ENCODE peak calls at places on chromosomes 6 and 20, in four cellular contexts. One of them, this sample, is unnamed.

GRCh38 chr20:51121901-51122412 is 99.0 kb upstream of the KCNG1 start:
- DNase-seq in endodermal cell: peak; percentile 73
- DNase-seq in fibroblast of lung: peak; percentile 36
- DNase-seq in right lobe of liver: no peak
- DNase-seq in this sample: no peak

GRCh38 chr6:111122458-111123286 is 35.4 kb downstream of the SLC16A10 start:
- DNase-seq in right lobe of liver: no peak
- DNase-seq in endodermal cell: no peak
- DNase-seq in fibroblast of lung: no peak
- DNase-seq in this sample: no peak

GRCh38 chr6:104118274-104118673 is 741.4 kb downstream of the HACE1 start:
- DNase-seq in fibroblast of lung: peak; percentile 4
- DNase-seq in right lobe of liver: no peak
- DNase-seq in endodermal cell: no peak
- DNase-seq in this sample: no peak

GRCh38 chr6:163460307-163460782 is 45.8 kb downstream of the QKI start:
- DNase-seq in right lobe of liver: no peak
- DNase-seq in fibroblast of lung: peak; percentile 67
- DNase-seq in endodermal cell: peak; percentile 58
- DNase-seq in this sample: no peak

GRCh38 chr6:14510038-14510437 is 392.5 kb downstream of the CD83 start:
- DNase-seq in endodermal cell: no peak
- DNase-seq in right lobe of liver: no peak
- DNase-seq in fibroblast of lung: no peak
- DNase-seq in this sample: no peak

GRCh38 chr20:2314759-2315439 is 19.1 kb downstream of the TGM3 start:
- DNase-seq in endodermal cell: no peak
- DNase-seq in right lobe of liver: no peak
- DNase-seq in fibroblast of lung: peak; percentile 1
- DNase-seq in this sample: peak; percentile 17

GRCh38 chr20:51650685-51651134 is 108.2 kb upstream of the NFATC2 start:
- DNase-seq in right lobe of liver: no peak
- DNase-seq in endodermal cell: peak; percentile 32
- DNase-seq in fibroblast of lung: peak; percentile 60
- DNase-seq in this sample: no peak

GRCh38 chr20:46573234-46573633 is 22.8 kb upstream of the OCSTAMP start:
- DNase-seq in endodermal cell: peak; percentile 14
- DNase-seq in right lobe of liver: no peak
- DNase-seq in fibroblast of lung: no peak
- DNase-seq in this sample: no peak

GRCh38 chr6:17729223-17730077 is 22.7 kb upstream of the NUP153 start:
- DNase-seq in fibroblast of lung: no peak
- DNase-seq in right lobe of liver: no peak
- DNase-seq in endodermal cell: peak; percentile 31
- DNase-seq in this sample: no peak

GRCh38 chr6:104956663-104957294 is at the start of gene LIN28B:
- DNase-seq in right lobe of liver: no peak
- DNase-seq in endodermal cell: no peak
- DNase-seq in fibroblast of lung: no peak
- DNase-seq in this sample: no peak

GRCh38 chr20:55216525-55217242 is 741.3 kb downstream of the DOK5 start:
- DNase-seq in fibroblast of lung: no peak
- DNase-seq in right lobe of liver: no peak
- DNase-seq in endodermal cell: no peak
- DNase-seq in this sample: no peak

GRCh38 chr6:123622780-123623179 is 14.0 kb downstream of the TRDN start:
- DNase-seq in endodermal cell: no peak
- DNase-seq in fibroblast of lung: no peak
- DNase-seq in right lobe of liver: no peak
- DNase-seq in this sample: no peak

GRCh38 chr6:1798303-1798964 is 188.7 kb downstream of the FOXC1 start:
- DNase-seq in fibroblast of lung: no peak
- DNase-seq in endodermal cell: no peak
- DNase-seq in right lobe of liver: no peak
- DNase-seq in this sample: peak; percentile 56

GRCh38 chr6:162124710-162125435 is 602.7 kb downstream of the PRKN start:
- DNase-seq in endodermal cell: no peak
- DNase-seq in fibroblast of lung: no peak
- DNase-seq in right lobe of liver: no peak
- DNase-seq in this sample: no peak

GRCh38 chr20:14777571-14777970 is 440.2 kb upstream of the FLRT3 start:
- DNase-seq in endodermal cell: no peak
- DNase-seq in right lobe of liver: no peak
- DNase-seq in fibroblast of lung: no peak
- DNase-seq in this sample: no peak

GRCh38 chr6:31383149-31383548 is 20.2 kb upstream of the MICA start:
- DNase-seq in right lobe of liver: no peak
- DNase-seq in fibroblast of lung: no peak
- DNase-seq in endodermal cell: no peak
- DNase-seq in this sample: no peak

GRCh38 chr6:24522090-24522820 is 27.5 kb downstream of the ALDH5A1 start:
- DNase-seq in fibroblast of lung: no peak
- DNase-seq in right lobe of liver: no peak
- DNase-seq in endodermal cell: no peak
- DNase-seq in this sample: no peak

GRCh38 chr6:114284281-114284680 is 58.5 kb downstream of the HS3ST5 start:
- DNase-seq in endodermal cell: no peak
- DNase-seq in right lobe of liver: no peak
- DNase-seq in fibroblast of lung: peak; percentile 3
- DNase-seq in this sample: no peak

GRCh38 chr6:16420715-16421461 is 182.5 kb downstream of the GMPR start:
- DNase-seq in endodermal cell: no peak
- DNase-seq in right lobe of liver: no peak
- DNase-seq in fibroblast of lung: peak; percentile 93
- DNase-seq in this sample: no peak

GRCh38 chr6:128057541-128058335 is 156.9 kb upstream of the THEMIS start:
- DNase-seq in endodermal cell: no peak
- DNase-seq in fibroblast of lung: peak; percentile 47
- DNase-seq in right lobe of liver: no peak
- DNase-seq in this sample: no peak

GRCh38 chr20:47464380-47465101 is 37.1 kb upstream of the NCOA3 start:
- DNase-seq in endodermal cell: no peak
- DNase-seq in right lobe of liver: peak; percentile 36
- DNase-seq in fibroblast of lung: peak; percentile 99
- DNase-seq in this sample: peak; percentile 37

GRCh38 chr20:39245685-39246311 is 283.7 kb downstream of the DHX35 start:
- DNase-seq in right lobe of liver: no peak
- DNase-seq in fibroblast of lung: no peak
- DNase-seq in endodermal cell: no peak
- DNase-seq in this sample: no peak

GRCh38 chr20:32390999-32391398 is 32.9 kb downstream of the ASXL1 start:
- DNase-seq in fibroblast of lung: peak; percentile 10
- DNase-seq in right lobe of liver: no peak
- DNase-seq in endodermal cell: no peak
- DNase-seq in this sample: no peak

GRCh38 chr20:3994125-3994524 is 21.2 kb downstream of the RNF24 start:
- DNase-seq in endodermal cell: no peak
- DNase-seq in right lobe of liver: no peak
- DNase-seq in fibroblast of lung: no peak
- DNase-seq in this sample: no peak

GRCh38 chr20:41956316-41957050 is 338.3 kb upstream of the CHD6 start:
- DNase-seq in endodermal cell: peak; percentile 53
- DNase-seq in fibroblast of lung: no peak
- DNase-seq in right lobe of liver: no peak
- DNase-seq in this sample: peak; percentile 8

GRCh38 chr20:41232971-41233926 is 84.3 kb downstream of the ZHX3 start:
- DNase-seq in endodermal cell: no peak
- DNase-seq in right lobe of liver: no peak
- DNase-seq in fibroblast of lung: peak; percentile 91
- DNase-seq in this sample: no peak

GRCh38 chr6:158910484-158911075 is 89.4 kb downstream of the RSPH3 start:
- DNase-seq in endodermal cell: peak; percentile 84
- DNase-seq in right lobe of liver: no peak
- DNase-seq in fibroblast of lung: no peak
- DNase-seq in this sample: no peak

GRCh38 chr6:23655502-23655901 is 470.5 kb upstream of the NRSN1 start:
- DNase-seq in fibroblast of lung: no peak
- DNase-seq in endodermal cell: no peak
- DNase-seq in right lobe of liver: no peak
- DNase-seq in this sample: no peak

GRCh38 chr6:105596284-105596755 is 193.4 kb upstream of the PREP start:
- DNase-seq in right lobe of liver: no peak
- DNase-seq in fibroblast of lung: peak; percentile 92
- DNase-seq in endodermal cell: no peak
- DNase-seq in this sample: peak; percentile 10

GRCh38 chr6:119801041-119801440 is 451.5 kb upstream of the MAN1A1 start:
- DNase-seq in right lobe of liver: no peak
- DNase-seq in fibroblast of lung: no peak
- DNase-seq in endodermal cell: no peak
- DNase-seq in this sample: no peak

GRCh38 chr20:11204926-11205768 is 531.3 kb upstream of the JAG1 start:
- DNase-seq in right lobe of liver: peak; percentile 33
- DNase-seq in fibroblast of lung: peak; percentile 82
- DNase-seq in endodermal cell: peak; percentile 89
- DNase-seq in this sample: peak; percentile 77

GRCh38 chr20:4942336-4942735 is 59.0 kb downstream of the SLC23A2 start:
- DNase-seq in endodermal cell: no peak
- DNase-seq in fibroblast of lung: peak; percentile 80
- DNase-seq in right lobe of liver: no peak
- DNase-seq in this sample: no peak

GRCh38 chr6:34181903-34182302 is 36.0 kb upstream of the GRM4 start:
- DNase-seq in fibroblast of lung: no peak
- DNase-seq in right lobe of liver: no peak
- DNase-seq in endodermal cell: no peak
- DNase-seq in this sample: no peak

GRCh38 chr6:4049246-4049645 is 29.7 kb downstream of the FAM217A start:
- DNase-seq in fibroblast of lung: no peak
- DNase-seq in endodermal cell: no peak
- DNase-seq in right lobe of liver: no peak
- DNase-seq in this sample: no peak

GRCh38 chr20:51609251-51609650 is 66.7 kb upstream of the NFATC2 start:
- DNase-seq in endodermal cell: no peak
- DNase-seq in right lobe of liver: no peak
- DNase-seq in fibroblast of lung: no peak
- DNase-seq in this sample: no peak

GRCh38 chr6:154039231-154039842 is at the start of gene OPRM1:
- DNase-seq in endodermal cell: peak; percentile 97
- DNase-seq in fibroblast of lung: peak; percentile 11
- DNase-seq in right lobe of liver: peak; percentile 35
- DNase-seq in this sample: peak; percentile 68

GRCh38 chr20:46402236-46402886 is 4.1 kb downstream of the ELMO2 start:
- DNase-seq in fibroblast of lung: peak; percentile 46
- DNase-seq in endodermal cell: peak; percentile 12
- DNase-seq in right lobe of liver: no peak
- DNase-seq in this sample: peak; percentile 13

GRCh38 chr6:149719531-149719930 is 1.6 kb upstream of the LATS1 start:
- DNase-seq in right lobe of liver: no peak
- DNase-seq in endodermal cell: no peak
- DNase-seq in fibroblast of lung: no peak
- DNase-seq in this sample: no peak

GRCh38 chr6:149727793-149728498 is 10.0 kb upstream of the LATS1 start:
- DNase-seq in fibroblast of lung: no peak
- DNase-seq in right lobe of liver: no peak
- DNase-seq in endodermal cell: no peak
- DNase-seq in this sample: no peak

GRCh38 chr6:149723771-149724417 is 6.0 kb upstream of the LATS1 start:
- DNase-seq in endodermal cell: no peak
- DNase-seq in right lobe of liver: peak; percentile 25
- DNase-seq in fibroblast of lung: peak; percentile 84
- DNase-seq in this sample: peak; percentile 78

GRCh38 chr6:149725785-149726184 is 7.9 kb upstream of the LATS1 start:
- DNase-seq in right lobe of liver: no peak
- DNase-seq in fibroblast of lung: no peak
- DNase-seq in endodermal cell: no peak
- DNase-seq in this sample: no peak

GRCh38 chr6:149723262-149723661 is 5.4 kb upstream of the LATS1 start:
- DNase-seq in endodermal cell: no peak
- DNase-seq in fibroblast of lung: no peak
- DNase-seq in right lobe of liver: no peak
- DNase-seq in this sample: no peak
- H3K27ac ChIP-seq in endodermal cell: no peak overlapping the region
- H3K27ac ChIP-seq in fibroblast of lung: no peak overlapping the region
- H3K27ac ChIP-seq in right lobe of liver: no peak overlapping the region
- H3K27ac ChIP-seq in this sample: no peak overlapping the region

GRCh38 chr6:157878039-157878438 is 55.0 kb downstream of the SNX9 start:
- DNase-seq in fibroblast of lung: no peak
- DNase-seq in endodermal cell: no peak
- DNase-seq in right lobe of liver: no peak
- DNase-seq in this sample: no peak

GRCh38 chr6:157879034-157879872 is 56.2 kb downstream of the SNX9 start:
- DNase-seq in endodermal cell: no peak
- DNase-seq in fibroblast of lung: no peak
- DNase-seq in right lobe of liver: no peak
- DNase-seq in this sample: no peak

GRCh38 chr6:157880534-157880933 is 57.5 kb downstream of the SNX9 start:
- DNase-seq in endodermal cell: no peak
- DNase-seq in right lobe of liver: no peak
- DNase-seq in fibroblast of lung: no peak
- DNase-seq in this sample: no peak

GRCh38 chr6:157881375-157881774 is 58.3 kb downstream of the SNX9 start:
- DNase-seq in fibroblast of lung: no peak
- DNase-seq in endodermal cell: no peak
- DNase-seq in right lobe of liver: no peak
- DNase-seq in this sample: no peak

GRCh38 chr6:157879873-157880254 is 56.8 kb downstream of the SNX9 start:
- DNase-seq in fibroblast of lung: no peak
- DNase-seq in right lobe of liver: no peak
- DNase-seq in endodermal cell: no peak
- DNase-seq in this sample: peak; percentile 31
- H3K27ac ChIP-seq in fibroblast of lung: no peak overlapping the region
- H3K27ac ChIP-seq in right lobe of liver: no peak overlapping the region
- H3K27ac ChIP-seq in endodermal cell: peak overlapping the region; percentile 4
- H3K27ac ChIP-seq in this sample: peak overlapping the region; percentile 11

GRCh38 chr20:44810061-44810390 is 320 bp downstream of the RIMS4 start:
- DNase-seq in endodermal cell: peak; percentile 63
- DNase-seq in fibroblast of lung: no peak
- DNase-seq in right lobe of liver: no peak
- DNase-seq in this sample: no peak
- H3K27ac ChIP-seq in endodermal cell: no peak overlapping the region
- H3K27ac ChIP-seq in fibroblast of lung: no peak overlapping the region
- H3K27ac ChIP-seq in right lobe of liver: no peak overlapping the region
- H3K27ac ChIP-seq in this sample: no peak overlapping the region

DNA sequence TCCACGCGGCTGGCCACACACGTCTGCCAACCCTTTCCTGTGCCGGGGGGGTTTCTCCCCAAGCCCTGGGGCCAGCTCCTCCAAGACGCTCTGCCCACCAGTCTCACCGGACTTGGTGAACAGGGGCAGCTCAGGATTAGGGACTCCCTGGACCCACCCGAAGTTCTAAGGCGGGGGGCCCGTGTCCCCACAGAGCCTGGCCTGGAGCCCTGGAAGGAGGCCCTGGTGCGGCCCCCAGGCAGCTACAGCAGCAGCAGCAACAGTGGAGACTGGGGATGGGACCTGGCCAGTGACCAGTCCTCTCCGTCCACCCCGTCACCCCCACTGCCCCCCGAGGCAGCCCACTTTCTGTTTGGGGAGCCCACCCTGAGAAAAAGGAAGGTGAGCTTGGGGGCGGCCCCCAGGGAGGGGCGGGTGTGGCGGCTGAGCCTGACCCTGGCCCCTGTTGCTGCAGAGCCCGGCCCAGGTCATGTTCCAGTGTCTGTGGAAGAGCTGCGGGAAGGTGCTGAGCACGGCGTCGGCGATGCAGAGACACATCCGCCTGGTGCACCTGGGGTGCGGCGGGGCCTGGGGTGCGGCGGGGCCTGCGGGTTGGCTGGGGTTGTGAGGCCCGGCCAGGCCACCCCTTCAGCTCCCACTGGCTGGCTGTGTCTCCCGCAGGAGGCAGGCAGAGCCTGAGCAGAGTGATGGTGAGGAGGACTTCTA is 2.3 kb downstream of the SLC2A4RG start:
- DNase-seq in right lobe of liver: no peak
- DNase-seq in endodermal cell: peak; percentile 43
- DNase-seq in fibroblast of lung: no peak
- DNase-seq in this sample: no peak
- H3K27ac ChIP-seq in right lobe of liver: no peak overlapping the region
- H3K27ac ChIP-seq in endodermal cell: no peak overlapping the region
- H3K27ac ChIP-seq in fibroblast of lung: peak overlapping the region; percentile 72
- H3K27ac ChIP-seq in this sample: peak overlapping the region; percentile 87